ENCODE peak calls at places on chromosomes 7 and 10, in eight cellular contexts. H is SHP77, V is fibroblast of lung, N is HTR-8/SVneo, C is Ammon's horn, A is NCI-H1105 treated with DMSO at 0.1 percent for 48 hours, K is fibroblast of the aortic adventitia, B is ELR. Y is an unnamed sample.

GRCh38 chr7:131365876-131366275 is 38.2 kb downstream of the MKLN1 start:
- DNase-seq in H (no peak), A (no peak), C (no peak), B (no peak), K (peak), V (peak), N (no peak), Y (no peak)

GRCh38 chr7:142441074-142441403 is 183.2 kb upstream of the PRSS58 start:
- DNase-seq in K (no peak), N (no peak), C (no peak), H (no peak), B (no peak), A (no peak), V (no peak), Y (no peak)

GRCh38 chr7:111835066-111835465 is 272.8 kb upstream of the IMMP2L start:
- DNase-seq in V (peak), K (peak), H (no peak), A (no peak), B (peak), C (no peak), N (peak), Y (peak)

GRCh38 chr10:102468683-102469082 is 17.3 kb upstream of the C10orf95 start:
- DNase-seq in B (no peak), H (no peak), V (peak), K (peak), A (no peak), C (no peak), N (no peak), Y (no peak)

GRCh38 chr7:30169585-30169978 is 34.8 kb downstream of the MTURN start:
- DNase-seq in H (no peak), V (peak), N (no peak), A (no peak), C (no peak), K (no peak), B (peak), Y (no peak)

GRCh38 chr10:72665925-72666324 is 26.0 kb upstream of the MCU start:
- DNase-seq in B (peak), N (no peak), V (peak), K (peak), C (no peak), H (no peak), A (no peak), Y (no peak)

GRCh38 chr10:26829810-26830515 is 30.8 kb downstream of the ABI1 start:
- DNase-seq in B (no peak), V (no peak), N (no peak), C (no peak), H (no peak), A (no peak), K (no peak), Y (no peak)

GRCh38 chr10:11026761-11027160 is 9.1 kb downstream of the CELF2 start:
- DNase-seq in K (no peak), C (no peak), H (no peak), A (no peak), V (no peak), B (no peak), N (no peak), Y (no peak)

GRCh38 chr10:65320256-65321026 is 1605.4 kb upstream of the LRRTM3 start:
- DNase-seq in C (peak), B (no peak), N (no peak), V (no peak), K (no peak), A (no peak), H (no peak), Y (no peak)

GRCh38 chr7:111788426-111788825 is 226.1 kb upstream of the IMMP2L start:
- DNase-seq in V (peak), N (no peak), C (peak), K (peak), A (peak), H (no peak), B (peak), Y (no peak)

GRCh38 chr10:43781480-43782361 is 133.0 kb upstream of the ZNF32 start:
- DNase-seq in B (peak), C (no peak), V (peak), K (peak), A (no peak), N (peak), H (no peak), Y (no peak)

Y was measured in G401.